ENCODE peak calls at places on chromosomes 4 and X, in nine cellular contexts. R is heart right ventricle, M is pancreas, I is HCT116, W is cardiac muscle cell, P is right cardiac atrium, U is SK-N-SH, V is MM.1S, Y is spleen. X is an unnamed sample.

GRCh38 chr4:7765676-7766075 is 174.0 kb downstream of the AFAP1 start:
- DNase-seq in Y (peak), U (no peak), R (no peak), I (no peak), V (no peak), P (peak), W (no peak), M (no peak), X (no peak)

GRCh38 chrX:155857561-155857960 is 23.6 kb upstream of the VAMP7 start:
- DNase-seq in V (peak), P (no peak), I (no peak), Y (no peak), M (no peak), R (no peak), W (peak), U (peak), X (no peak)

GRCh38 chr4:113209153-113209552 is 159.7 kb downstream of the ANK2 start:
- DNase-seq in M (no peak), I (no peak), W (no peak), P (no peak), R (no peak), V (no peak), U (no peak), Y (no peak), X (no peak)

GRCh38 chrX:153598541-153599191 is at the start of gene CCNQ:
- DNase-seq in R (peak), P (peak), I (no peak), W (peak), Y (peak), U (peak), M (no peak), V (peak), X (no peak)

GRCh38 chrX:74535211-74535621 is 79.2 kb downstream of the RLIM start:
- DNase-seq in M (peak), U (peak), I (peak), W (peak), R (no peak), P (no peak), Y (no peak), V (peak), X (no peak)

GRCh38 chr4:155960522-155960921 is 6.9 kb upstream of the CTSO start:
- DNase-seq in Y (no peak), U (no peak), I (no peak), M (no peak), W (peak), R (no peak), P (no peak), V (no peak), X (no peak)

GRCh38 chrX:132266583-132267355 is 47.5 kb upstream of the RAP2C start:
- DNase-seq in V (no peak), I (no peak), W (peak), M (no peak), Y (no peak), U (no peak), P (no peak), R (no peak), X (peak)

GRCh38 chr4:55549888-55550287 is 3.2 kb upstream of the CLOCK start:
- DNase-seq in I (peak), U (no peak), V (no peak), Y (no peak), P (no peak), W (peak), R (no peak), M (no peak), X (peak)

GRCh38 chr4:102169345-102169744 is 175.9 kb downstream of the SLC39A8 start:
- DNase-seq in W (peak), V (no peak), I (no peak), M (no peak), P (no peak), Y (no peak), R (no peak), U (peak), X (no peak)

GRCh38 chrX:46831620-46832327 is 5.1 kb upstream of the RP2 start:
- DNase-seq in M (no peak), U (no peak), V (no peak), P (no peak), I (no peak), W (peak), R (no peak), Y (no peak), X (no peak)

GRCh38 chr4:118284169-118284568 is 68.6 kb downstream of the PRSS12 start:
- DNase-seq in M (no peak), U (no peak), P (no peak), R (no peak), W (no peak), I (no peak), V (no peak), Y (no peak), X (no peak)

GRCh38 chrX:40411350-40412111 is 169.2 kb upstream of the ATP6AP2 start:
- DNase-seq in V (no peak), M (no peak), R (no peak), P (no peak), I (no peak), Y (no peak), W (peak), U (no peak), X (no peak)

GRCh38 chrX:11509786-11510185 is 155.9 kb downstream of the ARHGAP6 start:
- DNase-seq in U (no peak), W (peak), R (no peak), V (no peak), P (no peak), M (no peak), I (no peak), Y (no peak), X (no peak)

GRCh38 chr4:10982305-10982704 is 297.7 kb upstream of the CLNK start:
- DNase-seq in V (no peak), P (no peak), Y (no peak), U (no peak), R (no peak), I (no peak), W (no peak), M (no peak), X (no peak)

GRCh38 chrX:87621697-87622096 is 104.1 kb downstream of the KLHL4 start:
- DNase-seq in W (peak), Y (no peak), U (no peak), M (no peak), V (no peak), R (no peak), I (no peak), P (no peak), X (no peak)

GRCh38 chr4:147361726-147362125 is 119.2 kb upstream of the EDNRA start:
- DNase-seq in R (no peak), U (no peak), W (peak), V (no peak), P (no peak), Y (no peak), I (peak), M (no peak), X (peak)

GRCh38 chr4:42397635-42398447 is 553 bp downstream of the SHISA3 start:
- DNase-seq in R (peak), W (peak), U (peak), V (peak), I (no peak), P (peak), M (no peak), Y (peak), X (no peak)

GRCh38 chr4:2375427-2375826 is 43.0 kb downstream of the ZFYVE28 start:
- DNase-seq in I (no peak), R (no peak), M (no peak), V (no peak), P (peak), U (no peak), W (no peak), Y (no peak), X (no peak)

GRCh38 chrX:119236599-119237525 is 777 bp downstream of the PGRMC1 start:
- DNase-seq in W (peak), R (peak), Y (peak), I (no peak), P (peak), U (peak), V (peak), M (peak), X (peak)

GRCh38 chr4:107689912-107690587 is 30.0 kb downstream of the PAPSS1 start:
- DNase-seq in P (no peak), W (peak), Y (no peak), U (no peak), I (peak), V (no peak), M (no peak), R (no peak), X (peak)

GRCh38 chr4:35538807-35539206 is 705.5 kb downstream of the ARAP2 start:
- DNase-seq in R (no peak), V (no peak), I (peak), P (no peak), Y (no peak), U (no peak), M (no peak), W (no peak), X (no peak)

GRCh38 chrX:153694687-153695270 is 7.1 kb downstream of the SLC6A8 start:
- DNase-seq in W (no peak), M (no peak), R (no peak), U (no peak), V (no peak), P (peak), Y (no peak), I (no peak), X (no peak)

GRCh38 chr4:81631958-81632439 is 160.3 kb upstream of the RASGEF1B start:
- DNase-seq in V (peak), R (no peak), I (no peak), M (no peak), W (peak), P (no peak), U (no peak), Y (no peak), X (no peak)

GRCh38 chr4:98662619-98663225 is 4.3 kb upstream of the TSPAN5 start:
- DNase-seq in R (no peak), V (peak), P (no peak), W (no peak), M (no peak), I (no peak), Y (peak), U (no peak), X (no peak)

GRCh38 chr4:122787940-122788339 is 38.7 kb upstream of the FGF2 start:
- DNase-seq in V (no peak), Y (no peak), W (peak), P (no peak), M (no peak), R (no peak), I (no peak), U (no peak), X (no peak)

GRCh38 chr4:108010167-108010566 is 20.5 kb downstream of the HADH start:
- DNase-seq in P (no peak), W (no peak), R (no peak), V (no peak), Y (no peak), M (no peak), U (no peak), I (no peak), X (peak)

GRCh38 chr4:1506956-1507721 is 100.9 kb upstream of the NKX1-1 start:
- DNase-seq in I (no peak), V (no peak), W (no peak), U (peak), M (no peak), Y (no peak), R (no peak), P (no peak), X (no peak)

GRCh38 chrX:138775501-138775900 is 64.0 kb upstream of the FGF13 start:
- DNase-seq in U (peak), I (no peak), Y (no peak), M (no peak), P (no peak), W (peak), V (peak), R (no peak), X (no peak)

GRCh38 chrX:154436597-154437397 is at the start of gene GDI1:
- DNase-seq in U (peak), P (peak), R (peak), W (peak), I (no peak), Y (peak), M (peak), V (peak), X (no peak)

GRCh38 chrX:39779952-39780783 is 317.6 kb downstream of the BCOR start:
- DNase-seq in Y (no peak), R (no peak), V (no peak), I (no peak), W (no peak), U (no peak), P (no peak), M (no peak), X (no peak)

GRCh38 chr4:140807491-140808257 is 51.5 kb upstream of the TBC1D9 start:
- DNase-seq in I (no peak), W (no peak), Y (no peak), P (no peak), R (no peak), M (no peak), V (peak), U (no peak), X (peak)

GRCh38 chr4:90002406-90003040 is 107.9 kb downstream of the MMRN1 start:
- DNase-seq in W (no peak), R (no peak), V (no peak), M (no peak), U (peak), P (no peak), Y (no peak), I (no peak), X (no peak)

GRCh38 chrX:46228389-46228788 is 316.8 kb downstream of the ZNF674 start:
- DNase-seq in I (no peak), M (no peak), W (no peak), Y (no peak), V (no peak), U (no peak), R (no peak), P (no peak), X (no peak)

DNA sequence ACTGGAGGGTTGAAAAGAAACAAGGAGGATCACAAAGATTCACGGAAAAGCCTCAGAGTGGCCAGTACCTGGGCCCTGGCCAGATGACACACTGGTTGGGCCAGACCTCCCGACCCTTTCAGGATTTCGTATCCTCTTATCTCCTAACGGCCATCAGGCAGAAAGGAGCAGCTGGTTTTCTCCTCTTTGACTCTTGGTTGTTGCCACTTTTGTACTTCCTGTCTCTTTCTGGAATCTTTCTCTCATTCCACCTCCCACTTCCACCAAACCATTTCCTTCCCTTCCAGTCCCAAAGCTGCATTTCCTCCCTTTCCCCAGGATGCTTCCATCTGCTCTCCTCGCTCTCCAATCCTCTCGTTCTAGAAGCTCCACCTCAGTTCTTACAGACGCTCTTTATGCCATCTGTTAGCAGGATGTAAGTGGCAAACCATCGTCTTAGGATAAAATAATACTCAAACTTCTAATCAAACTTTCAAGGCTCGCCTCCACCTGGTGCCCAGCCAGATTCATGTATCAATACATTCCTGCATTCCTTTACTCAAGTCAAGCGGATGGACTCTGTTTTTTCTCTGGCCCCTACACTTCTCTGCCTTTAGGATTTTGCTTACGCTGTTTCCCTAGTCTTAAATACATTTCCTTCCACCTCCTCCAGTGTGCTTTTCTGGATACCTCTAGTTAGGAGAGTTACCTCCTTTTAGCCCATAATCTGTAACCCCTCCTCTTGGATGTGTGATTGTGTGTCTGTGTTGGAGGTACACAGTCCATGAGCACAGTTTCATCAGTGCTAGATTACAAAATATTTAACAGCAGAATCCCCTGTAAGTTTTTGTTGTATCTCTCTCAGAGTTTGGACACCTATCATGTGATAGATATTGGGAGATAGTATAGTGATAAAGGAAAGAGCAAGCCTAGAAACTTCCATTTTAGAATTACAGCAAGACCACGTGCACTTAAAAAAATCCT is 70.4 kb downstream of the LDB2 start:
- DNase-seq in R (peak), P (peak), Y (no peak), M (no peak), I (no peak), U (peak), V (no peak), W (peak), X (no peak)
- H3K27ac ChIP-seq in R (peak), P (peak), Y (peak), M (no peak), I (no peak), U (no peak), V (no peak), W (no peak), X (no peak)

GRCh38 chr4:25299476-25300203 is 12.9 kb upstream of the ZCCHC4 start:
- DNase-seq in R (no peak), Y (no peak), M (peak), W (no peak), P (no peak), I (no peak), U (no peak), V (no peak), X (no peak)
- H3K27ac ChIP-seq in R (no peak), Y (no peak), M (peak), W (no peak), P (no peak), I (no peak), U (no peak), V (no peak), X (no peak)

DNA sequence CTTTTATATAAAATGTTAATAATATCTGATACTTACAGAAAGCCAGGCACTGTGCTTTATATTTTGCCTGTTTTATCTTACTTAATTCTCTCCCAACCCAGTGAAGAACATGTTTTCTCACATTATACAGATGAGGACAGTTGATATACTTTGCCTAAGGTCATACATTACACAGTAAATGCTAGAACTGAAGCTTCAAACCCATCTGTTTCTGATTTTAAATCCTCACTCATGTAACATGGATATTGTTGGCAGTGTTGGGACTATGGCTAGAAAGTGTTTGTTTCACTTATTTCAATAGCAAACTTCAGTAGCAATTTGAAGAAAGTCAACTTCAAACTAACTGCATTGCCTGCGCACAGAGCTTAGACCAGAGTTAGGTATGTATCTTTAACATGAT is 57.4 kb downstream of the RAPGEF2 start:
- DNase-seq in U (peak), Y (no peak), M (no peak), V (no peak), P (no peak), R (no peak), I (no peak), W (no peak), X (no peak)
- H3K27ac ChIP-seq in U (peak), Y (no peak), M (no peak), V (no peak), P (no peak), R (no peak), I (no peak), W (no peak), X (no peak)

DNA sequence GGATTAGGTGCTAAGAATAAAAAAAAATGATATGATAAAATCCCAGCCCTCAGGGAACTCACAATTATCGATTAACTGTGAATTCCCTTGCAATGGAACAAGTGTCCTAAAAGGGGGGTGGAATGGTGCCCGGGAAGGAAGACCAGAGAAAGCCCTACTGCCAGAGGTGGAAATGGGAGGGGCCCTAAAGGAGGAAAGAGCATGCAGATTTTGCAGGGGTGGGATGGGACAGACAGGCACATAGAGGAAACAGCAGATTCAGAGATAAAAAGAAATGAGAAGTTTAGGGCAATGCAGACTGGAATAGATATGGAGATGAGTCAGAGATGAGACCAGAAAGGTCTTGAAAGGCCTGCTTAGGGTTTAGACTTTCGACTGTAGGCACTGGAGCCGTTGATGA is 57.3 kb upstream of the PITX2 start:
- DNase-seq in U (no peak), M (no peak), Y (no peak), I (no peak), V (no peak), W (no peak), P (no peak), R (no peak), X (no peak)
- H3K27ac ChIP-seq in U (no peak), M (no peak), Y (no peak), I (no peak), V (no peak), W (no peak), P (no peak), R (no peak), X (no peak)

GRCh38 chr4:77878176-77878575 is 15.5 kb downstream of the MRPL1 start:
- DNase-seq in W (no peak), M (no peak), Y (no peak), V (no peak), P (no peak), I (no peak), R (no peak), U (no peak), X (no peak)
- H3K27ac ChIP-seq in W (no peak), M (no peak), Y (no peak), V (no peak), P (no peak), I (no peak), R (no peak), U (no peak), X (no peak)

DNA sequence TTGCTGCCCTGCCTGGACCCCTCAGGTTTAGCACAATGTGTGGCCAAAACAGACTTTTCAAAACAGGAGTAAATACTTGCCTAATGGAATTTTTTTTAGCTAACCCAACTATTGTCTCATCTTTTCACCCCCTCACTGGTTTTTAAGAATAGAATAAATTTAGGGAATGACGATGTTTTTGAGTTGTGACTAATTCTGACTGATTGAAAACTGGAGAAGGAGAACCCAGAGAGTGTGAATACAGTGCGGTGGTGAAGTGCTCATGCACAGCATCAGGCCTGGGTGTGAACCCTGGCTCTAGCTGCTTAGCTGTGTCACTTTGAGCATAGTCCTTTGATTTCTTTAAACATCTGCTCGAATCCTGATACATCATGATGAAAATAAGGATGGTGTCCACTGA is 10.5 kb downstream of the ANTXR2 start:
- DNase-seq in W (no peak), Y (no peak), M (no peak), R (no peak), I (no peak), V (no peak), P (no peak), U (no peak), X (no peak)
- H3K27ac ChIP-seq in W (no peak), Y (no peak), M (no peak), R (no peak), I (no peak), V (no peak), P (no peak), U (no peak), X (no peak)

DNA sequence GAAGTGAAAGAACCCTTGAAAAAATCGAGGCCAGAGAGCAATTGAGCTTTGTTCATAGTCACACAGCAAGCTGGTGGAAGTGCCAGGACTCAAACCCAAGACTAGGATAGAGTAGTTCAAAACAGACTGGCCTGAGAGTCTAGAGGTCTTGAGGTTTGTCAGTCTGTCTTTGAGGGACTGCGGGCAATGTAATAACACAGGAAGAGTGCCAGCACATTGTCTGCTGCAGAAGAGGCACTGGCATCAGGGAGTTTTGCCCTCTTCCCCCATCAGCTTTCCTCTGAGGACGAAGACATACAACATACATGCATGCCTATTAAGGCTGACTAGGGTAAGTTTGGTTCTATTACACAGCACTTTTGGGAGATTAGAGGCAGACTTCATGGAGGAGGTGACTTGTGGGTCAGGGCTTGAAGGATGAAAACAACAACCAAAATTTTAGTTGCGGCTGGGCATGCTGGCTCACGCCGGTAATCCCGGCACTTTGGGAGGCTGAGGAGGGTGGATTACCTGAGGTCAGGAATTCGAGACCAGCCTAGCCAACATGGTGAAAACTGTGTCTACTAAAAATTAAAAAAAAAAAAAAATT is 64.1 kb upstream of the LAS1L start:
- DNase-seq in Y (no peak), V (no peak), M (no peak), U (no peak), R (no peak), P (no peak), W (no peak), I (no peak), X (no peak)
- H3K27ac ChIP-seq in Y (peak), V (no peak), M (no peak), U (no peak), R (no peak), P (no peak), W (no peak), I (no peak), X (no peak)

X was measured in AG04450.